ENCODE peak calls at places on chromosomes 3 and 15, in four cellular contexts. B is astrocyte, N is K562, Q is GM23248. R is an unnamed sample. For H3K79me2, H3K4me1 and H3K9me3, the result is how much of the 10 kb centered on the place peaks cover.

GRCh38 chr3:48502728-48503168 is 1.2 kb downstream of the SHISA5 start:
- DNase-seq in B (no peak), N (no peak), Q (peak), R (no peak)

GRCh38 chr15:62824111-62824737 is 218.3 kb upstream of the TPM1 start:
- DNase-seq in B (peak), N (no peak), Q (peak), R (no peak)

GRCh38 chr3:101687142-101687931 is 819 bp upstream of the RPL24 start:
- DNase-seq in B (peak), N (no peak), Q (peak), R (no peak)

GRCh38 chr3:172138031-172138538 is 98.7 kb downstream of the FNDC3B start:
- DNase-seq in B (peak), N (no peak), Q (peak), R (no peak)

GRCh38 chr3:109325657-109326056 is 9.3 kb upstream of the DPPA2 start:
- DNase-seq in B (no peak), N (no peak), Q (no peak), R (no peak)

GRCh38 chr3:124774305-124774673 is 44.0 kb downstream of the UMPS start:
- DNase-seq in B (peak), N (no peak), Q (peak), R (no peak)

GRCh38 chr3:159988617-159989251 is at the start of gene IL12A:
- DNase-seq in B (peak), N (peak), Q (peak), R (no peak)

GRCh38 chr3:105274958-105275357 is 91.8 kb upstream of the ALCAM start:
- DNase-seq in B (peak), N (no peak), Q (peak), R (no peak)

GRCh38 chr3:83843716-83844115 is 1115.1 kb upstream of the CADM2 start:
- DNase-seq in B (peak), N (no peak), Q (no peak), R (no peak)

GRCh38 chr3:71554649-71555048 is 28.9 kb downstream of the FOXP1 start:
- DNase-seq in B (no peak), N (no peak), Q (no peak), R (no peak)

GRCh38 chr3:71547254-71548198 is 36.0 kb downstream of the FOXP1 start:
- DNase-seq in B (no peak), N (peak), Q (peak), R (no peak)

GRCh38 chr3:71549948-71550347 is 33.6 kb downstream of the FOXP1 start:
- DNase-seq in B (no peak), N (no peak), Q (no peak), R (peak)

GRCh38 chr3:71548995-71549394 is 34.5 kb downstream of the FOXP1 start:
- DNase-seq in B (no peak), N (no peak), Q (no peak), R (no peak)

DNA sequence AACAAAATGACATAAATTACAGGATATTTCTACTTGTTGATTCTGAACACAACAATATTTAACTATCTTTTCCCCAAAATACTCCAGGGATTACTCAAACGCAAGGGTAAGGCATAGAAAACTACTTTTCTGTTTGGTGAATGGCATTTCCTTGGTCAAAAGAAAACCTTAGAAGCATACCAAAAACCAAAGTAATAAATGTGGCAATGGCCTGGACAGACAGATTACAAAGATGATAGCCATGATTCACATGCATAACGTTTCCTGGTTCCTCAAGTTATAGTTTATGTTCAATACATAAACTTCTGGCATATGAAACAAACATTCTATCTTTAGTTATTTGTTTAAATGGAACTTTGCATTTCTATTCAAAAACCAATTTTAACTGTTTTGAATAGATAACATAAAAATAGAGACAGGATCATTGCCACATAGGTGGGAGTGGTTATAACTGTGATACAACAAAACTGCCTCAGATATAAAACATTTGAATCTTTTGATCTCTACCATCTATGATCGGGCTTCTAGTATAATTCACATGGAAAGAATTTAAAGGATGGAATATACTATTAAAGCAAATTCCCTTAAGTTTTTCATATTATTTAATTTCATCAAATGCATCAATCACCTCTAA is 32.1 kb downstream of the FOXP1 start:
- DNase-seq in B (peak), N (no peak), Q (peak), R (no peak)
- H3K79me2 ChIP-seq in B (half or more), N (under half), Q (half or more), R (under half)

DNA sequence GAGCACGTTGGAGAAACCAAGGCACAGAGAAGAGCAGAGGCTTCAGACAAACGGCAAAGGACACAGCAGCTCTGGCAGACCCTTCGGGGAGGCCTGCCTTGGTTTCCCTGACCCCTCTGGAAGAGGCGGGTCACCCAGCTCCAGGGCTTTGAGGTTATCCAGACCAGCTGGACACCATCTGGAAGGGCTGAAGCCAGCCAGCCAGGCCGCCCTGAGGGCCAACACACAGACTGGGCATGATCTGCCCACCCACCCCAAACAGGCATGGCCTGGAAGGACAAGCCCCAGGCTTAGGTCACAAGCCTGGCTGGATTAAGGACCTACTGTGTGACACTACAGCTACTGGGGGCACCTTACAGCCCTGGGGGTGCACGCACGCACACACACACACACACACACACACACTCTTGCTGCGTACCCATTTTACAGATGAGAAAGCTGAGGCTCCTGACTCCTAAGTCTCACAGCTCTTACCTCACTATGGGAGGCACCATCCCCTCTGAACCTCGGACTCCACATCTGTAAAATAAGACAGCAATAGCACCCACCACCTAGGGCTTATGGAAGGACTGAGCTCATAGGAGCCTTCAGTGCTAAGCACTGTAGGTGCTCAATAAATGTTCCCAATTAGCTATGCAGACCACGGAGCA is 10.8 kb downstream of the PLXND1 start:
- DNase-seq in B (no peak), N (no peak), Q (no peak), R (no peak)
- H3K4me1 ChIP-seq in B (half or more), N (half or more), Q (half or more), R (half or more)

GRCh38 chr3:43013256-43013655 is 34.1 kb downstream of the GASK1A start:
- DNase-seq in B (no peak), N (no peak), Q (no peak), R (no peak)

GRCh38 chr3:43014216-43014615 is 35.1 kb downstream of the GASK1A start:
- DNase-seq in B (no peak), N (no peak), Q (no peak), R (no peak)

GRCh38 chr3:43013743-43014155 is 34.6 kb downstream of the GASK1A start:
- DNase-seq in B (no peak), N (no peak), Q (no peak), R (peak)

GRCh38 chr3:43011638-43012037 is 32.5 kb downstream of the GASK1A start:
- DNase-seq in B (no peak), N (no peak), Q (no peak), R (no peak)

DNA sequence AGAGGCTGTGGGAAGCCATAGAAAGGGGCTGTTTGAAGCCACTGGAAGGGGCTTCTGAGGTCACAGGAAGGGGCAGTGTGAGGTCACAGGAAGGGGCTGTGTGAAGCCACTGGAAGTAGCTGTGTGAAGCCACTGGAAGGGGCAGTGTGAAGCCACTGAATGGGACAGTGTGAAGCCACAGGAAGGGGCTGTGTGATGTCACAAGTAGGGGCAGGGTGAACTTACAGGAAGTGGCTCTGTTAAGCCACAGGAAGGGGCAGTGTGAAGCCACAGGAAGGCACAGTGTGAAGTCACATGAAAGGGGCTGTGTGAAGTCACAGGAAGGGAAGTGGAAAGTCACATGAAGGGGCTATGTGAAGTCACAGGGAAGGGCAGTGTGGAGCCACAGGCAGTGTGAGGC is 33.1 kb downstream of the GASK1A start:
- DNase-seq in B (no peak), N (no peak), Q (no peak), R (no peak)
- H3K9me3 ChIP-seq in B (under half), N (under half), Q (under half), R (half or more)

DNA sequence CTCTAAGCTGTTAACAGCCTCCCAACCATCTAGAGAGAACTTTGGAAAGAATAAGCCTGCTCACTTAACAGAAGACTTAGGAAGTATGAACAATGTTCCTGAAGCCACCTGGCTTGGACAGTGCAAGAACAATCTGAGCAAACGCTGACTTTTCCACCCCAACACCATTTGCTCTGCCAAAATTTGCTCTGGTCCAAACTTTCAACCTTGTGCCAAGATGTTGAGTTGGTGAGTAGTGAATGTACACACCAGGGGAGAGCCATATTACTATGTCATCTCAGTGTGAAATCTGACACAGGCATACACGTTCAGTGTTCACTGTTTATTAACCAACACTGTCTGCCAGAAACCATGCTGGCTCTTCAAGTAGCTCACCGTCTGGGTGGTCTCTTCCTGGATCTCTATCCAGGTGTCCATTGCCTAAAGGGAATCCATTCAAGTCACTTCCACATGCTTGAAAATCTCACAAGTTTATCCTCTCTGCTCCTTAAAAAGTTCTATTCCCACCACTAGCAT is 152.8 kb upstream of the LPP start:
- DNase-seq in B (no peak), N (no peak), Q (peak), R (no peak)
- H3K79me2 ChIP-seq in B (under half), N (under half), Q (under half), R (under half)

GRCh38 chr15:101191242-101191641 is 60.6 kb downstream of the CHSY1 start:
- DNase-seq in B (no peak), N (no peak), Q (peak), R (no peak)

GRCh38 chr15:101193781-101194180 is 58.1 kb downstream of the CHSY1 start:
- DNase-seq in B (no peak), N (no peak), Q (peak), R (no peak)

GRCh38 chr15:101193063-101193712 is 58.7 kb downstream of the CHSY1 start:
- DNase-seq in B (no peak), N (no peak), Q (peak), R (no peak)

GRCh38 chr15:101190196-101190595 is 61.7 kb downstream of the CHSY1 start:
- DNase-seq in B (no peak), N (no peak), Q (no peak), R (no peak)

GRCh38 chr15:101192081-101192480 is 59.8 kb downstream of the CHSY1 start:
- DNase-seq in B (no peak), N (no peak), Q (no peak), R (no peak)
- H3K4me1 ChIP-seq in B (under half), N (under half), Q (half or more), R (under half)

GRCh38 chr15:25185791-25186190 is 231.0 kb downstream of the SNRPN start:
- DNase-seq in B (no peak), N (no peak), Q (no peak), R (no peak)

GRCh38 chr15:25188051-25188450 is 233.3 kb downstream of the SNRPN start:
- DNase-seq in B (no peak), N (no peak), Q (no peak), R (no peak)

GRCh38 chr15:25188551-25189101 is 233.8 kb downstream of the SNRPN start:
- DNase-seq in B (no peak), N (no peak), Q (no peak), R (no peak)

GRCh38 chr15:25186411-25186810 is 231.6 kb downstream of the SNRPN start:
- DNase-seq in B (no peak), N (no peak), Q (no peak), R (no peak)

GRCh38 chr15:25186906-25187645 is 232.3 kb downstream of the SNRPN start:
- DNase-seq in B (no peak), N (no peak), Q (no peak), R (no peak)
- H3K9me3 ChIP-seq in B (under half), N (under half), Q (under half), R (under half)

GRCh38 chr3:128621234-128621633 is 29.4 kb downstream of the RPN1 start:
- DNase-seq in B (no peak), N (no peak), Q (no peak), R (no peak)

GRCh38 chr3:128619146-128619890 is 31.3 kb downstream of the RPN1 start:
- DNase-seq in B (peak), N (no peak), Q (peak), R (no peak)

GRCh38 chr3:128621931-128622330 is 28.7 kb downstream of the RPN1 start:
- DNase-seq in B (no peak), N (no peak), Q (no peak), R (no peak)

GRCh38 chr3:128618398-128618726 is 32.3 kb downstream of the RPN1 start:
- DNase-seq in B (no peak), N (no peak), Q (peak), R (no peak)

DNA sequence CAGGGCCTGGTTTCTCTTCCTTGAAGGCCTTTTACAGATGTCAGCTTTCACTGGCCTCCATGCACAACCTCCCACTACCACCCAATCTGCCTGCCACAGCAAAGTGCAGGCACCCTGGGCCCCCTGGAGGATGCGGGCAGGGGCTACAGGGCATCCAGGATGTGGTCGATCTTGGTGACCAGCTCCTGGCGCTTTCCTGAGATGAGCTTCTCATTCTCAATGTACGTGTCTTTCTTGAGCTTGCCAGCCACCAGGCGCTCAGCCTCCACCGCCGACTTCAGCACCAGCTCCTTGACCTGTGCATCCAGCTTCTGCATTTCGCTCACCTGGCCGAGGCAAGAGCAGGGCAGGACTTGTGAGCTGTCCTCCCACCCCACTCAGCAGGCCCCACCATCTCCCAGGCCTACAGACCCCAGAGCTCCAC is 30.3 kb downstream of the RPN1 start:
- DNase-seq in B (no peak), N (no peak), Q (peak), R (peak)
- H3K79me2 ChIP-seq in B (half or more), N (under half), Q (half or more), R (under half)

GRCh38 chr3:30635072-30635471 is 28.7 kb downstream of the TGFBR2 start:
- DNase-seq in B (no peak), N (no peak), Q (no peak), R (no peak)
- H3K4me1 ChIP-seq in B (under half), N (under half), Q (under half), R (under half)

GRCh38 chr15:24645627-24646026 is 29.9 kb upstream of the NPAP1 start:
- DNase-seq in B (no peak), N (no peak), Q (no peak), R (no peak)
- H3K9me3 ChIP-seq in B (under half), N (under half), Q (under half), R (under half)